ENCODE peak calls at places on chromosomes 7 and 10, in five cellular contexts. T, E, M, O and V are unnamed samples.

GRCh38 chr10:43471929-43472720 is 35.2 kb downstream of the ZNF487 start:
- DNase-seq in T (no peak), E (no peak), M (no peak), O (no peak), V (no peak)

GRCh38 chr10:124530215-124530665 is 68.6 kb downstream of the LHPP start:
- DNase-seq in T (peak; percentile 77), E (peak; percentile 69), M (peak; percentile 81), O (peak; percentile 79), V (peak; percentile 85)

GRCh38 chr7:2757904-2758672 is 70.1 kb downstream of the AMZ1 start:
- DNase-seq in T (peak; percentile 63), E (peak; percentile 99), M (peak; percentile 97), O (peak; percentile 55), V (no peak)

GRCh38 chr7:159231017-159231416 is 86.3 kb upstream of the VIPR2 start:
- DNase-seq in T (no peak), E (no peak), M (no peak), O (no peak), V (no peak)

GRCh38 chr7:158019726-158020705 is 567.6 kb downstream of the PTPRN2 start:
- DNase-seq in T (no peak), E (no peak), M (no peak), O (no peak), V (no peak)

GRCh38 chr10:373516-374309 is 238.5 kb downstream of the ZMYND11 start:
- DNase-seq in T (no peak), E (peak; percentile 74), M (peak; percentile 36), O (peak; percentile 67), V (no peak)

GRCh38 chr7:50711271-50712175 is 71.2 kb downstream of the GRB10 start:
- DNase-seq in T (no peak), E (no peak), M (peak; percentile 55), O (no peak), V (no peak)

GRCh38 chr7:35647171-35647574 is 47.8 kb downstream of the HERPUD2 start:
- DNase-seq in T (no peak), E (no peak), M (no peak), O (peak; percentile 38), V (no peak)

GRCh38 chr7:113698556-113699220 is 220.1 kb downstream of the PPP1R3A start:
- DNase-seq in T (no peak), E (peak; percentile 4), M (peak; percentile 31), O (peak; percentile 45), V (no peak)

GRCh38 chr7:33874943-33875342 is 30.4 kb upstream of the BMPER start:
- DNase-seq in T (no peak), E (peak; percentile 32), M (no peak), O (no peak), V (no peak)

GRCh38 chr10:59285073-59285472 is 77.3 kb downstream of the FAM13C start:
- DNase-seq in T (no peak), E (no peak), M (no peak), O (no peak), V (no peak)

GRCh38 chr10:9833871-9834454 is 1183.7 kb upstream of the CELF2 start:
- DNase-seq in T (no peak), E (no peak), M (no peak), O (no peak), V (no peak)

GRCh38 chr7:121605297-121605640 is 209.2 kb upstream of the FAM3C start:
- DNase-seq in T (no peak), E (peak; percentile 4), M (no peak), O (peak; percentile 11), V (no peak)
- TF ChIP-seq CTCF in T (peak; percentile 14), E (peak; percentile 27), M (no peak), O (peak; percentile 32), V (no peak)

DNA sequence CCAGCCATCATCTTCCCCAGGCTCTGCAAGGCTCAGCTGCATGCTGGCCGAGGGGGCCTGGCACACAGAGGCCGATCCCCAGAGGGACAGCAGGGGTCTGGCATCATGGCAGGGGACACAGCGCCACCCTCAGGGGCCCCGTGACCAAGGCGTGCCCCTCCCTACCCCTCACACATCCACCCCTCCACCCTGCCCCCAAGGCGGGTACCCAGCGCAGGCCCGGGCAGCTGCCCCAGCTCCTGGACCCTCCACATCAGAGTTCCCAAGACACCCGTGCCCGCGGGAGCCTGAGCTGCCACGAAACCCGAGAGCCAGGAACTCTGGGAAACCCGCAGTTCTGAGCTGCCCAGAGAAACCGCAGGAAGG is 46.5 kb upstream of the TNRC18 start:
- DNase-seq in T (no peak), E (no peak), M (no peak), O (no peak), V (no peak)
- TF ChIP-seq CTCF in T (no peak), E (no peak), M (no peak), O (no peak), V (no peak)

DNA sequence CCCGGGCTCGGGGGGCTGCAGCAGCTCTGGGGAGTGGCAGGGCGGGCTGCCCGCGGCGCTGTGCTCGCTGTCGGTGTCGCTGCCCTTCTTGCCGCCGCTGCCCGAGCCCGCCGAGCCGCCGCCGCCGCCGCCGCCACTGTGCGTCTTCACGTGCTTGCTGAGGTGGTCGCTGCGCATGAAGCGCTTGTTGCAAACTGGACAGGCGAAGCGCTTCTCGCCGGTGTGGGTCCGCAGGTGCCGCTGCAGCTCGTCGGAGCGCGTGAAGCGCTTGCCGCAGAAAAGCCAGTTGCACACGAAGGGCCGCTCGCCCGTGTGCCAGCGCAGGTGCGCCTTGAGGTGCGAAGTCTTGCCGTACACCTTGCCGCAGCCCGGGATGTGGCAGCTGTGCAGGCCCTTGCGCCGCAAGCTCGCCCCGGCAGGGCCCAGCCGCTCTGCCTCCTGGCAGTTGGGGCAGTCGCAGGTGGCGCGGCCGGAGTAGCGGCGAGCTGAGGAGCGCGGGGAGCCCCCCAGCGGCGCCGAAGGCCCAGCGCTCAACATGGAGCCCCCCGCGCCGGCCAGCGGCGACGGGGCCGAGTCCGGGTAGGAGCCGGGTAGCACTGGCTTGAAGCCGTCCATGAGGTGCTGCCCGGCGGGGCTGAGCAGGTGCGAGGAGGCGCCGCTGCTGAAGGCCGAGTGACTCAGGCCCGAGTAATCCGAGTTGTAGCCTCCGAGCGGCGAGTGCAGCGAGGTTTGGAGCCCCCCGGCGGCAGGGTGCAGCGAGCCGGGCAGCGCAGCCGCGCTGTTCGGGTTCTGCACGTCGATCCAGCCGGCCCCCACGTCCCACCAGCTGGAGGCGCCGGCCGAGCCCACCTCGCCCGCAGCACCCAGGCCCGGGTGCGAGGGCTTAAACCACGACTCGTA is 2.1 kb downstream of the SP8 start:
- DNase-seq in T (no peak), E (no peak), M (peak; percentile 40), O (peak; percentile 44), V (no peak)
- TF ChIP-seq CTCF in T (no peak), E (no peak), M (peak; percentile 27), O (no peak), V (peak; percentile 48)

GRCh38 chr10:77493851-77494788 is 143.5 kb downstream of the KCNMA1 start:
- DNase-seq in T (peak; percentile 57), E (peak; percentile 40), M (peak; percentile 53), O (peak; percentile 63), V (no peak)
- TF ChIP-seq CTCF in T (no peak), E (peak; percentile 80), M (peak; percentile 33), O (peak; percentile 52), V (peak; percentile 44)

GRCh38 chr7:104275900-104276299 is 52.5 kb upstream of the LHFPL3 start:
- DNase-seq in T (no peak), E (no peak), M (no peak), O (no peak), V (no peak)

GRCh38 chr7:104271948-104272347 is 56.5 kb upstream of the LHFPL3 start:
- DNase-seq in T (no peak), E (no peak), M (no peak), O (no peak), V (no peak)

GRCh38 chr7:104267701-104268368 is 60.0 kb upstream of the ORC5 start:
- DNase-seq in T (no peak), E (peak; percentile 11), M (peak; percentile 4), O (no peak), V (no peak)

GRCh38 chr7:104272767-104273384 is 55.5 kb upstream of the LHFPL3 start:
- DNase-seq in T (no peak), E (peak; percentile 59), M (peak; percentile 41), O (peak; percentile 36), V (no peak)
- TF ChIP-seq CTCF in T (peak; percentile 69), E (peak; percentile 71), M (peak; percentile 36), O (peak; percentile 68), V (peak; percentile 51)

DNA sequence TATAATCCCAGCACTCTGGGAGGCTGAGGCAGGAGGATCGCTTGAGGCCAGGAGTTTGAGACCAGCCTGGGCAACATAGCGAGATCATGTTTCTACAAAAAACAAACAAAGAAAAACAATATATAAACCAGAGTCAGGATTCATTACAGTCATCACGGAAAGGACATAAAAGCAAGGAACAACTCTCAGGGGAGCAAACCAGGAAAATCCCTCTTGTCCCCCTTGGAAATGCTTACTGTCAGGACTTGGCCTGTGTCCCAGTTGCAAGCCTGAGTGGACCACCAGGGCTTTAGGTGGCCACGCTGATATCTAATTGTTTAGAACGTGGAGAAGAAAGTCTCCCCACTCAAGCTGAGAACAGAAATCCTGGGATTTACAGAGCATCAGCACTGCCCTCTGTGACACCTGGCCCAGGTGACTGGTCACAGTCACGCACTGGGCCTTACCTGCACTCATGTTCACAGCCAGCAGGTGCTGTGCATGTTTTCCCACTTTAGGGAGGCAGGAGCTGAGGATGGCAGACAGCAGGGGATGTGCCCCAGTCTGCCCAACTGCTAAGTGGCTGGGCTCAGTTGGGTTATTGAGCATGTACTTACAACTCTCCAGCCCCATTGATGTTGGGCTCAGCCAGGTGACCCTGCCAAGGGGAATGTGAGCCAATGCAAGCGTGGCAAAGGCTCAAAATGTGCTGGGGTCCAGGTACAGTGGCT is 60.9 kb downstream of the TMEM130 start:
- DNase-seq in T (no peak), E (no peak), M (no peak), O (no peak), V (no peak)
- TF ChIP-seq CTCF in T (no peak), E (no peak), M (no peak), O (no peak), V (no peak)

GRCh38 chr7:117873933-117874530 is 791 bp upstream of the CTTNBP2 start:
- DNase-seq in T (no peak), E (no peak), M (no peak), O (no peak), V (no peak)

GRCh38 chr7:117873056-117873932 is at the start of gene CTTNBP2:
- DNase-seq in T (no peak), E (no peak), M (peak; percentile 17), O (peak; percentile 89), V (peak; percentile 51)

GRCh38 chr7:117872565-117873055 is 631 bp downstream of the CTTNBP2 start:
- DNase-seq in T (no peak), E (no peak), M (no peak), O (peak; percentile 64), V (peak; percentile 20)

GRCh38 chr7:117871778-117872538 is 1.3 kb downstream of the CTTNBP2 start:
- DNase-seq in T (no peak), E (no peak), M (no peak), O (peak; percentile 72), V (peak; percentile 15)

GRCh38 chr7:117875566-117875965 is 2.3 kb upstream of the CTTNBP2 start:
- DNase-seq in T (no peak), E (no peak), M (peak; percentile 8), O (peak; percentile 81), V (peak; percentile 21)
- TF ChIP-seq CTCF in T (no peak), E (no peak), M (no peak), O (no peak), V (peak; percentile 56)

GRCh38 chr10:120999868-121000267 is 148.7 kb downstream of the WDR11 start:
- DNase-seq in T (no peak), E (no peak), M (no peak), O (no peak), V (no peak)
- TF ChIP-seq CTCF in T (peak; percentile 26), E (no peak), M (no peak), O (no peak), V (peak; percentile 25)

GRCh38 chr7:126303926-126304325 is 948.8 kb downstream of the GRM8 start:
- DNase-seq in T (no peak), E (no peak), M (no peak), O (no peak), V (no peak)

GRCh38 chr7:126302639-126303038 is 950.1 kb downstream of the GRM8 start:
- DNase-seq in T (no peak), E (no peak), M (peak; percentile 1), O (no peak), V (no peak)
- TF ChIP-seq CTCF in T (no peak), E (no peak), M (no peak), O (no peak), V (no peak)